ENCODE peak calls at places on chromosome X, in four cellular contexts. One of them, this sample, is unnamed.

GRCh38 chrX:116230136-116230886 is 59.8 kb downstream of the AGTR2 start:
- DNase-seq in activated CD4-positive, alpha-beta T cell treated with anti-CD3 and anti-CD28 coated beads, Interleukin-2, amount 10 ng/mL, durations not matched to agents 7 days and 5 days: no peak
- DNase-seq in Right ventricle myocardium superior: no peak
- DNase-seq in activated T-cell treated with anti-CD3 and anti-CD28 coated beads, Interleukin-2, amount 50 U/mL, for 72 hours: no peak
- DNase-seq in this sample: no peak

GRCh38 chrX:53186363-53186762 is 38.6 kb downstream of the KDM5C start:
- DNase-seq in activated T-cell treated with anti-CD3 and anti-CD28 coated beads, Interleukin-2, amount 50 U/mL, for 72 hours: peak; percentile 6
- DNase-seq in Right ventricle myocardium superior: no peak
- DNase-seq in activated CD4-positive, alpha-beta T cell treated with anti-CD3 and anti-CD28 coated beads, Interleukin-2, amount 10 ng/mL, durations not matched to agents 7 days and 5 days: no peak
- DNase-seq in this sample: no peak

GRCh38 chrX:150873616-150874015 is 24.9 kb downstream of the CD99L2 start:
- DNase-seq in activated CD4-positive, alpha-beta T cell treated with anti-CD3 and anti-CD28 coated beads, Interleukin-2, amount 10 ng/mL, durations not matched to agents 7 days and 5 days: no peak
- DNase-seq in Right ventricle myocardium superior: no peak
- DNase-seq in activated T-cell treated with anti-CD3 and anti-CD28 coated beads, Interleukin-2, amount 50 U/mL, for 72 hours: no peak
- DNase-seq in this sample: peak; percentile 28

GRCh38 chrX:9352683-9353430 is 112.0 kb upstream of the TBL1X start:
- DNase-seq in Right ventricle myocardium superior: no peak
- DNase-seq in activated CD4-positive, alpha-beta T cell treated with anti-CD3 and anti-CD28 coated beads, Interleukin-2, amount 10 ng/mL, durations not matched to agents 7 days and 5 days: peak; percentile 55
- DNase-seq in activated T-cell treated with anti-CD3 and anti-CD28 coated beads, Interleukin-2, amount 50 U/mL, for 72 hours: peak; percentile 59
- DNase-seq in this sample: peak; percentile 35

GRCh38 chrX:21745756-21746155 is 12.2 kb downstream of the SMPX start:
- DNase-seq in activated CD4-positive, alpha-beta T cell treated with anti-CD3 and anti-CD28 coated beads, Interleukin-2, amount 10 ng/mL, durations not matched to agents 7 days and 5 days: peak; percentile 37
- DNase-seq in Right ventricle myocardium superior: peak; percentile 46
- DNase-seq in activated T-cell treated with anti-CD3 and anti-CD28 coated beads, Interleukin-2, amount 50 U/mL, for 72 hours: peak; percentile 34
- DNase-seq in this sample: no peak

GRCh38 chrX:46882266-46882665 is 30.0 kb upstream of the JADE3 start:
- DNase-seq in Right ventricle myocardium superior: no peak
- DNase-seq in activated T-cell treated with anti-CD3 and anti-CD28 coated beads, Interleukin-2, amount 50 U/mL, for 72 hours: no peak
- DNase-seq in activated CD4-positive, alpha-beta T cell treated with anti-CD3 and anti-CD28 coated beads, Interleukin-2, amount 10 ng/mL, durations not matched to agents 7 days and 5 days: no peak
- DNase-seq in this sample: no peak

GRCh38 chrX:26778320-26778888 is 562.4 kb downstream of the MAGEB5 start:
- DNase-seq in Right ventricle myocardium superior: no peak
- DNase-seq in activated CD4-positive, alpha-beta T cell treated with anti-CD3 and anti-CD28 coated beads, Interleukin-2, amount 10 ng/mL, durations not matched to agents 7 days and 5 days: no peak
- DNase-seq in activated T-cell treated with anti-CD3 and anti-CD28 coated beads, Interleukin-2, amount 50 U/mL, for 72 hours: no peak
- DNase-seq in this sample: no peak

GRCh38 chrX:37348237-37349130 is 680 bp upstream of the PRRG1 start:
- DNase-seq in activated T-cell treated with anti-CD3 and anti-CD28 coated beads, Interleukin-2, amount 50 U/mL, for 72 hours: no peak
- DNase-seq in Right ventricle myocardium superior: no peak
- DNase-seq in activated CD4-positive, alpha-beta T cell treated with anti-CD3 and anti-CD28 coated beads, Interleukin-2, amount 10 ng/mL, durations not matched to agents 7 days and 5 days: no peak
- DNase-seq in this sample: no peak

GRCh38 chrX:110248582-110248981 is 69.3 kb downstream of the AMMECR1 start:
- DNase-seq in activated CD4-positive, alpha-beta T cell treated with anti-CD3 and anti-CD28 coated beads, Interleukin-2, amount 10 ng/mL, durations not matched to agents 7 days and 5 days: no peak
- DNase-seq in activated T-cell treated with anti-CD3 and anti-CD28 coated beads, Interleukin-2, amount 50 U/mL, for 72 hours: no peak
- DNase-seq in Right ventricle myocardium superior: no peak
- DNase-seq in this sample: no peak

GRCh38 chrX:68920541-68920940 is 91.7 kb downstream of the EFNB1 start:
- DNase-seq in Right ventricle myocardium superior: no peak
- DNase-seq in activated CD4-positive, alpha-beta T cell treated with anti-CD3 and anti-CD28 coated beads, Interleukin-2, amount 10 ng/mL, durations not matched to agents 7 days and 5 days: no peak
- DNase-seq in activated T-cell treated with anti-CD3 and anti-CD28 coated beads, Interleukin-2, amount 50 U/mL, for 72 hours: no peak
- DNase-seq in this sample: no peak

GRCh38 chrX:149948001-149948400 is 9.7 kb upstream of the EOLA2 start:
- DNase-seq in activated CD4-positive, alpha-beta T cell treated with anti-CD3 and anti-CD28 coated beads, Interleukin-2, amount 10 ng/mL, durations not matched to agents 7 days and 5 days: no peak
- DNase-seq in activated T-cell treated with anti-CD3 and anti-CD28 coated beads, Interleukin-2, amount 50 U/mL, for 72 hours: no peak
- DNase-seq in Right ventricle myocardium superior: no peak
- DNase-seq in this sample: no peak

GRCh38 chrX:71941771-71942170 is 31.1 kb downstream of the NHSL2 start:
- DNase-seq in Right ventricle myocardium superior: peak; percentile 62
- DNase-seq in activated CD4-positive, alpha-beta T cell treated with anti-CD3 and anti-CD28 coated beads, Interleukin-2, amount 10 ng/mL, durations not matched to agents 7 days and 5 days: no peak
- DNase-seq in activated T-cell treated with anti-CD3 and anti-CD28 coated beads, Interleukin-2, amount 50 U/mL, for 72 hours: no peak
- DNase-seq in this sample: peak; percentile 66

GRCh38 chrX:134679226-134679625 is 21.0 kb upstream of the PLAC1 start:
- DNase-seq in Right ventricle myocardium superior: no peak
- DNase-seq in activated CD4-positive, alpha-beta T cell treated with anti-CD3 and anti-CD28 coated beads, Interleukin-2, amount 10 ng/mL, durations not matched to agents 7 days and 5 days: no peak
- DNase-seq in activated T-cell treated with anti-CD3 and anti-CD28 coated beads, Interleukin-2, amount 50 U/mL, for 72 hours: no peak
- DNase-seq in this sample: no peak

GRCh38 chrX:468979-469378 is 82.3 kb upstream of the PPP2R3B start:
- DNase-seq in activated T-cell treated with anti-CD3 and anti-CD28 coated beads, Interleukin-2, amount 50 U/mL, for 72 hours: no peak
- DNase-seq in Right ventricle myocardium superior: no peak
- DNase-seq in activated CD4-positive, alpha-beta T cell treated with anti-CD3 and anti-CD28 coated beads, Interleukin-2, amount 10 ng/mL, durations not matched to agents 7 days and 5 days: no peak
- DNase-seq in this sample: no peak

GRCh38 chrX:151227637-151228036 is 51.3 kb downstream of the GPR50 start:
- DNase-seq in activated T-cell treated with anti-CD3 and anti-CD28 coated beads, Interleukin-2, amount 50 U/mL, for 72 hours: no peak
- DNase-seq in Right ventricle myocardium superior: no peak
- DNase-seq in activated CD4-positive, alpha-beta T cell treated with anti-CD3 and anti-CD28 coated beads, Interleukin-2, amount 10 ng/mL, durations not matched to agents 7 days and 5 days: no peak
- DNase-seq in this sample: no peak

GRCh38 chrX:141989802-141990201 is 86.1 kb downstream of the MAGEC1 start:
- DNase-seq in activated T-cell treated with anti-CD3 and anti-CD28 coated beads, Interleukin-2, amount 50 U/mL, for 72 hours: no peak
- DNase-seq in Right ventricle myocardium superior: no peak
- DNase-seq in activated CD4-positive, alpha-beta T cell treated with anti-CD3 and anti-CD28 coated beads, Interleukin-2, amount 10 ng/mL, durations not matched to agents 7 days and 5 days: no peak
- DNase-seq in this sample: no peak

GRCh38 chrX:154409222-154409871 is at the start of gene DNASE1L1:
- DNase-seq in activated T-cell treated with anti-CD3 and anti-CD28 coated beads, Interleukin-2, amount 50 U/mL, for 72 hours: no peak
- DNase-seq in Right ventricle myocardium superior: peak; percentile 88
- DNase-seq in activated CD4-positive, alpha-beta T cell treated with anti-CD3 and anti-CD28 coated beads, Interleukin-2, amount 10 ng/mL, durations not matched to agents 7 days and 5 days: no peak
- DNase-seq in this sample: peak; percentile 90

GRCh38 chrX:87664381-87664780 is 146.8 kb downstream of the KLHL4 start:
- DNase-seq in activated CD4-positive, alpha-beta T cell treated with anti-CD3 and anti-CD28 coated beads, Interleukin-2, amount 10 ng/mL, durations not matched to agents 7 days and 5 days: no peak
- DNase-seq in Right ventricle myocardium superior: no peak
- DNase-seq in activated T-cell treated with anti-CD3 and anti-CD28 coated beads, Interleukin-2, amount 50 U/mL, for 72 hours: no peak
- DNase-seq in this sample: no peak

GRCh38 chrX:17476411-17476810 is 101.4 kb downstream of the NHS start:
- DNase-seq in Right ventricle myocardium superior: no peak
- DNase-seq in activated T-cell treated with anti-CD3 and anti-CD28 coated beads, Interleukin-2, amount 50 U/mL, for 72 hours: no peak
- DNase-seq in activated CD4-positive, alpha-beta T cell treated with anti-CD3 and anti-CD28 coated beads, Interleukin-2, amount 10 ng/mL, durations not matched to agents 7 days and 5 days: no peak
- DNase-seq in this sample: no peak

GRCh38 chrX:15055146-15055930 is 182.1 kb downstream of the MOSPD2 start:
- DNase-seq in Right ventricle myocardium superior: no peak
- DNase-seq in activated T-cell treated with anti-CD3 and anti-CD28 coated beads, Interleukin-2, amount 50 U/mL, for 72 hours: no peak
- DNase-seq in activated CD4-positive, alpha-beta T cell treated with anti-CD3 and anti-CD28 coated beads, Interleukin-2, amount 10 ng/mL, durations not matched to agents 7 days and 5 days: no peak
- DNase-seq in this sample: no peak

GRCh38 chrX:109782994-109783711 is 50.1 kb upstream of the ACSL4 start:
- DNase-seq in activated CD4-positive, alpha-beta T cell treated with anti-CD3 and anti-CD28 coated beads, Interleukin-2, amount 10 ng/mL, durations not matched to agents 7 days and 5 days: no peak
- DNase-seq in activated T-cell treated with anti-CD3 and anti-CD28 coated beads, Interleukin-2, amount 50 U/mL, for 72 hours: peak; percentile 2
- DNase-seq in Right ventricle myocardium superior: no peak
- DNase-seq in this sample: no peak

GRCh38 chrX:72001906-72002305 is 91.3 kb downstream of the NHSL2 start:
- DNase-seq in activated T-cell treated with anti-CD3 and anti-CD28 coated beads, Interleukin-2, amount 50 U/mL, for 72 hours: no peak
- DNase-seq in Right ventricle myocardium superior: no peak
- DNase-seq in activated CD4-positive, alpha-beta T cell treated with anti-CD3 and anti-CD28 coated beads, Interleukin-2, amount 10 ng/mL, durations not matched to agents 7 days and 5 days: no peak
- DNase-seq in this sample: no peak

GRCh38 chrX:115650916-115651315 is 89.9 kb downstream of the PLS3 start:
- DNase-seq in Right ventricle myocardium superior: no peak
- DNase-seq in activated T-cell treated with anti-CD3 and anti-CD28 coated beads, Interleukin-2, amount 50 U/mL, for 72 hours: peak; percentile 2
- DNase-seq in activated CD4-positive, alpha-beta T cell treated with anti-CD3 and anti-CD28 coated beads, Interleukin-2, amount 10 ng/mL, durations not matched to agents 7 days and 5 days: peak; percentile 7
- DNase-seq in this sample: no peak

GRCh38 chrX:130296743-130297142 is 28.0 kb upstream of the ZNF280C start:
- DNase-seq in Right ventricle myocardium superior: no peak
- DNase-seq in activated T-cell treated with anti-CD3 and anti-CD28 coated beads, Interleukin-2, amount 50 U/mL, for 72 hours: no peak
- DNase-seq in activated CD4-positive, alpha-beta T cell treated with anti-CD3 and anti-CD28 coated beads, Interleukin-2, amount 10 ng/mL, durations not matched to agents 7 days and 5 days: no peak
- DNase-seq in this sample: no peak

GRCh38 chrX:155747520-155747919 is 133.6 kb upstream of the VAMP7 start:
- DNase-seq in Right ventricle myocardium superior: peak; percentile 50
- DNase-seq in activated CD4-positive, alpha-beta T cell treated with anti-CD3 and anti-CD28 coated beads, Interleukin-2, amount 10 ng/mL, durations not matched to agents 7 days and 5 days: no peak
- DNase-seq in activated T-cell treated with anti-CD3 and anti-CD28 coated beads, Interleukin-2, amount 50 U/mL, for 72 hours: no peak
- DNase-seq in this sample: no peak

GRCh38 chrX:10579018-10579752 is 41.2 kb downstream of the MID1 start:
- DNase-seq in activated CD4-positive, alpha-beta T cell treated with anti-CD3 and anti-CD28 coated beads, Interleukin-2, amount 10 ng/mL, durations not matched to agents 7 days and 5 days: no peak
- DNase-seq in Right ventricle myocardium superior: no peak
- DNase-seq in activated T-cell treated with anti-CD3 and anti-CD28 coated beads, Interleukin-2, amount 50 U/mL, for 72 hours: no peak
- DNase-seq in this sample: no peak

GRCh38 chrX:49282647-49283011 is 13.0 kb downstream of the PPP1R3F start:
- DNase-seq in activated CD4-positive, alpha-beta T cell treated with anti-CD3 and anti-CD28 coated beads, Interleukin-2, amount 10 ng/mL, durations not matched to agents 7 days and 5 days: no peak
- DNase-seq in activated T-cell treated with anti-CD3 and anti-CD28 coated beads, Interleukin-2, amount 50 U/mL, for 72 hours: no peak
- DNase-seq in Right ventricle myocardium superior: no peak
- DNase-seq in this sample: no peak

This sample was measured in left cardiac atrium.